ENCODE peak calls at places on chromosomes 2 and 18, in six cellular contexts. One of them, this sample, is unnamed.
A peak's percentile ranks its signal among the peaks of the same experiment; 100 is the strongest.

GRCh38 chr2:172427990-172428840 is 829 bp downstream of the ITGA6 start:
- DNase-seq in GM23248: peak; percentile 60
- DNase-seq in cardiac fibroblast: peak; percentile 8
- DNase-seq in NCI-H226: peak; percentile 13
- DNase-seq in nephron progenitor cell: peak; percentile 52
- DNase-seq in frontal cortex: peak; percentile 56
- DNase-seq in this sample: peak; percentile 52

GRCh38 chr18:8479826-8480225 is 129.4 kb upstream of the RAB12 start:
- DNase-seq in cardiac fibroblast: no peak
- DNase-seq in frontal cortex: no peak
- DNase-seq in NCI-H226: no peak
- DNase-seq in GM23248: no peak
- DNase-seq in nephron progenitor cell: peak; percentile 10
- DNase-seq in this sample: no peak

GRCh38 chr18:11953113-11953512 is 28.2 kb upstream of the IMPA2 start:
- DNase-seq in NCI-H226: no peak
- DNase-seq in nephron progenitor cell: no peak
- DNase-seq in frontal cortex: no peak
- DNase-seq in GM23248: no peak
- DNase-seq in cardiac fibroblast: no peak
- DNase-seq in this sample: no peak

GRCh38 chr2:42049411-42050349 is 1.9 kb downstream of the PKDCC start:
- DNase-seq in NCI-H226: no peak
- DNase-seq in nephron progenitor cell: no peak
- DNase-seq in frontal cortex: no peak
- DNase-seq in GM23248: peak; percentile 51
- DNase-seq in cardiac fibroblast: no peak
- DNase-seq in this sample: no peak

GRCh38 chr2:147433822-147434221 is 411.0 kb upstream of the ACVR2A start:
- DNase-seq in frontal cortex: no peak
- DNase-seq in NCI-H226: no peak
- DNase-seq in GM23248: no peak
- DNase-seq in cardiac fibroblast: no peak
- DNase-seq in nephron progenitor cell: no peak
- DNase-seq in this sample: no peak

GRCh38 chr2:175030380-175031271 is 25.4 kb upstream of the CHN1 start:
- DNase-seq in NCI-H226: no peak
- DNase-seq in nephron progenitor cell: peak; percentile 41
- DNase-seq in GM23248: peak; percentile 67
- DNase-seq in cardiac fibroblast: peak; percentile 56
- DNase-seq in frontal cortex: no peak
- DNase-seq in this sample: no peak

GRCh38 chr2:239735131-239735828 is 289.9 kb downstream of the NDUFA10 start:
- DNase-seq in frontal cortex: peak; percentile 68
- DNase-seq in GM23248: no peak
- DNase-seq in nephron progenitor cell: peak; percentile 47
- DNase-seq in NCI-H226: no peak
- DNase-seq in cardiac fibroblast: no peak
- DNase-seq in this sample: no peak

GRCh38 chr2:241903121-241904010 is 33.8 kb downstream of the RTP5 start:
- DNase-seq in cardiac fibroblast: no peak
- DNase-seq in nephron progenitor cell: no peak
- DNase-seq in frontal cortex: no peak
- DNase-seq in GM23248: no peak
- DNase-seq in NCI-H226: no peak
- DNase-seq in this sample: no peak

GRCh38 chr2:64296150-64296500 is 151.9 kb upstream of the PELI1 start:
- DNase-seq in NCI-H226: no peak
- DNase-seq in frontal cortex: no peak
- DNase-seq in nephron progenitor cell: no peak
- DNase-seq in cardiac fibroblast: no peak
- DNase-seq in GM23248: no peak
- DNase-seq in this sample: no peak

GRCh38 chr18:77127769-77128671 is 4.6 kb downstream of the MBP start:
- DNase-seq in NCI-H226: peak; percentile 82
- DNase-seq in nephron progenitor cell: no peak
- DNase-seq in cardiac fibroblast: peak; percentile 96
- DNase-seq in GM23248: peak; percentile 94
- DNase-seq in frontal cortex: no peak
- DNase-seq in this sample: peak; percentile 42

GRCh38 chr2:86193901-86194567 is 1.2 kb downstream of the IMMT start:
- DNase-seq in NCI-H226: no peak
- DNase-seq in cardiac fibroblast: no peak
- DNase-seq in frontal cortex: no peak
- DNase-seq in nephron progenitor cell: no peak
- DNase-seq in GM23248: peak; percentile 57
- DNase-seq in this sample: no peak

GRCh38 chr2:41283079-41283765 is 764.6 kb upstream of the PKDCC start:
- DNase-seq in NCI-H226: peak; percentile 74
- DNase-seq in nephron progenitor cell: no peak
- DNase-seq in frontal cortex: no peak
- DNase-seq in GM23248: no peak
- DNase-seq in cardiac fibroblast: no peak
- DNase-seq in this sample: no peak

GRCh38 chr2:72270556-72271275 is 123.1 kb upstream of the CYP26B1 start:
- DNase-seq in frontal cortex: no peak
- DNase-seq in NCI-H226: no peak
- DNase-seq in GM23248: no peak
- DNase-seq in cardiac fibroblast: no peak
- DNase-seq in nephron progenitor cell: no peak
- DNase-seq in this sample: no peak

GRCh38 chr18:9714832-9715343 is 6.8 kb downstream of the RAB31 start:
- DNase-seq in frontal cortex: no peak
- DNase-seq in nephron progenitor cell: no peak
- DNase-seq in cardiac fibroblast: no peak
- DNase-seq in NCI-H226: no peak
- DNase-seq in GM23248: no peak
- DNase-seq in this sample: no peak

GRCh38 chr18:75247601-75248421 is 37.2 kb downstream of the TSHZ1 start:
- DNase-seq in nephron progenitor cell: no peak
- DNase-seq in NCI-H226: no peak
- DNase-seq in GM23248: peak; percentile 74
- DNase-seq in frontal cortex: peak; percentile 40
- DNase-seq in cardiac fibroblast: peak; percentile 77
- DNase-seq in this sample: no peak

GRCh38 chr2:159035790-159036411 is 67.5 kb downstream of the TANC1 start:
- DNase-seq in NCI-H226: peak; percentile 82
- DNase-seq in nephron progenitor cell: no peak
- DNase-seq in frontal cortex: no peak
- DNase-seq in GM23248: peak; percentile 39
- DNase-seq in cardiac fibroblast: peak; percentile 60
- DNase-seq in this sample: no peak

This sample was measured in left lung.